ENCODE peak calls at places on chromosomes 3 and 15, in nine cellular contexts. C is activated T-helper 1 cell treated with Interleukin-2 at 50 U/mL for 16 hours, Z is bronchial epithelial cell, S is IMR-90, L is HFFc6, U is MV-4-11, R is T-helper 9 cell, B is right lobe of liver, O is NCI-H1105 treated with DMSO at 0.1 percent for 48 hours. N is an unnamed sample.

GRCh38 chr3:55337641-55338174 is 149.4 kb downstream of the WNT5A start:
- DNase-seq in C (no peak), Z (no peak), S (no peak), L (no peak), U (no peak), R (no peak), B (no peak), O (no peak), N (no peak)

GRCh38 chr3:37546876-37547275 is 314.8 kb upstream of the CTDSPL start:
- DNase-seq in C (no peak), Z (peak), S (peak), L (peak), U (peak), R (no peak), B (no peak), O (no peak), N (no peak)

GRCh38 chr3:24110051-24110450 is 165.0 kb downstream of the NR1D2 start:
- DNase-seq in C (no peak), Z (peak), S (no peak), L (no peak), U (no peak), R (no peak), B (no peak), O (no peak), N (no peak)

GRCh38 chr15:84590406-84590805 is 10.4 kb upstream of the ZSCAN2 start:
- DNase-seq in C (no peak), Z (no peak), S (peak), L (no peak), U (peak), R (no peak), B (no peak), O (no peak), N (no peak)

GRCh38 chr3:171712168-171712938 is 97.9 kb downstream of the PLD1 start:
- DNase-seq in C (no peak), Z (peak), S (peak), L (peak), U (no peak), R (no peak), B (peak), O (no peak), N (no peak)

GRCh38 chr3:124774305-124774673 is 44.0 kb downstream of the UMPS start:
- DNase-seq in C (no peak), Z (no peak), S (peak), L (peak), U (no peak), R (no peak), B (no peak), O (no peak), N (no peak)

GRCh38 chr3:177037241-177037640 is 160.0 kb downstream of the TBL1XR1 start:
- DNase-seq in C (no peak), Z (peak), S (peak), L (no peak), U (no peak), R (no peak), B (no peak), O (no peak), N (no peak)

GRCh38 chr3:10260211-10260701 is 12.0 kb downstream of the TATDN2 start:
- DNase-seq in C (no peak), Z (no peak), S (no peak), L (no peak), U (no peak), R (no peak), B (no peak), O (no peak), N (no peak)

GRCh38 chr3:184491011-184491576 is 70.5 kb upstream of the EPHB3 start:
- DNase-seq in C (no peak), Z (peak), S (no peak), L (no peak), U (no peak), R (no peak), B (no peak), O (no peak), N (peak)

GRCh38 chr3:196163687-196164493 is 47.3 kb downstream of the ZDHHC19 start:
- DNase-seq in C (no peak), Z (no peak), S (no peak), L (no peak), U (peak), R (no peak), B (no peak), O (no peak), N (no peak)

GRCh38 chr3:50562866-50563265 is 4.7 kb downstream of the C3orf18 start:
- DNase-seq in C (no peak), Z (peak), S (peak), L (peak), U (peak), R (no peak), B (no peak), O (no peak), N (no peak)

GRCh38 chr3:49625971-49626640 is 48.0 kb upstream of the APEH start:
- DNase-seq in C (no peak), Z (no peak), S (peak), L (no peak), U (no peak), R (no peak), B (no peak), O (no peak), N (no peak)

GRCh38 chr3:149085828-149086231 is 503 bp downstream of the HLTF start:
- DNase-seq in C (no peak), Z (peak), S (peak), L (peak), U (peak), R (peak), B (no peak), O (peak), N (no peak)